ENCODE peak calls at places on chromosomes 13 and 19, in ten cellular contexts. V, J, F, A, I, N, Q, S, Y and Z are unnamed samples.

GRCh38 chr19:13953021-13953531 is 767 bp downstream of the DCAF15 start:
- DNase-seq in V (peak; percentile 52), J (no peak), F (peak; percentile 45), A (no peak), I (peak; percentile 63), N (peak; percentile 75), Q (no peak), S (peak; percentile 36), Y (no peak), Z (peak; percentile 27)

GRCh38 chr13:41457589-41458186 is 338 bp downstream of the RGCC start:
- DNase-seq in V (no peak), J (no peak), F (no peak), A (no peak), I (no peak), N (peak; percentile 60), Q (peak; percentile 3), S (no peak), Y (peak; percentile 35), Z (peak; percentile 4)

GRCh38 chr13:109881961-109882558 is 95.7 kb upstream of the IRS2 start:
- DNase-seq in V (no peak), J (no peak), F (no peak), A (no peak), I (no peak), N (no peak), Q (no peak), S (no peak), Y (no peak), Z (no peak)

GRCh38 chr19:48873476-48874308 is 1.5 kb downstream of the PPP1R15A start:
- DNase-seq in V (no peak), J (no peak), F (peak; percentile 42), A (no peak), I (peak; percentile 0), N (no peak), Q (no peak), S (no peak), Y (no peak), Z (no peak)

GRCh38 chr19:21608571-21608970 is 103.2 kb downstream of the ZNF429 start:
- DNase-seq in V (no peak), J (no peak), F (no peak), A (no peak), I (no peak), N (no peak), Q (no peak), S (no peak), Y (no peak), Z (no peak)

GRCh38 chr13:51785592-51786424 is 18.2 kb downstream of the DHRS12 start:
- DNase-seq in V (peak; percentile 47), J (peak; percentile 57), F (peak; percentile 41), A (no peak), I (peak; percentile 68), N (no peak), Q (no peak), S (peak; percentile 51), Y (no peak), Z (no peak)

GRCh38 chr19:47099576-47100050 is 14.0 kb downstream of the ZC3H4 start:
- DNase-seq in V (no peak), J (no peak), F (no peak), A (no peak), I (peak; percentile 65), N (no peak), Q (peak; percentile 6), S (no peak), Y (no peak), Z (no peak)

GRCh38 chr13:91375119-91375729 is 23.2 kb upstream of the GPC5 start:
- DNase-seq in V (no peak), J (no peak), F (peak; percentile 49), A (no peak), I (no peak), N (no peak), Q (no peak), S (no peak), Y (no peak), Z (no peak)

GRCh38 chr13:73406454-73406853 is 347.6 kb downstream of the KLF5 start:
- DNase-seq in V (no peak), J (no peak), F (no peak), A (no peak), I (no peak), N (no peak), Q (no peak), S (no peak), Y (no peak), Z (no peak)

GRCh38 chr19:15072930-15073647 is 8.9 kb upstream of the OR1I1 start:
- DNase-seq in V (no peak), J (no peak), F (no peak), A (no peak), I (peak; percentile 7), N (no peak), Q (no peak), S (no peak), Y (no peak), Z (peak; percentile 54)

GRCh38 chr13:112903606-112904195 is 65.3 kb upstream of the MCF2L start:
- DNase-seq in V (no peak), J (no peak), F (no peak), A (no peak), I (no peak), N (no peak), Q (no peak), S (no peak), Y (no peak), Z (no peak)

GRCh38 chr19:48735031-48735615 is 5.3 kb downstream of the RASIP1 start:
- DNase-seq in V (peak; percentile 38), J (no peak), F (peak; percentile 50), A (no peak), I (peak; percentile 89), N (no peak), Q (peak; percentile 45), S (no peak), Y (no peak), Z (peak; percentile 79)

GRCh38 chr19:6556480-6556879 is 25.7 kb downstream of the TNFSF9 start:
- DNase-seq in V (peak; percentile 65), J (no peak), F (peak; percentile 20), A (no peak), I (no peak), N (no peak), Q (no peak), S (no peak), Y (no peak), Z (no peak)

GRCh38 chr13:110985570-110985969 is 70.7 kb upstream of the ANKRD10 start:
- DNase-seq in V (no peak), J (no peak), F (peak; percentile 20), A (no peak), I (no peak), N (no peak), Q (no peak), S (no peak), Y (no peak), Z (no peak)

GRCh38 chr13:39773833-39774232 is 118.4 kb downstream of the COG6 start:
- DNase-seq in V (peak; percentile 85), J (no peak), F (peak; percentile 74), A (no peak), I (no peak), N (no peak), Q (no peak), S (no peak), Y (no peak), Z (no peak)

GRCh38 chr19:50008532-50008931 is 16.6 kb downstream of the VRK3 start:
- DNase-seq in V (no peak), J (no peak), F (peak; percentile 23), A (no peak), I (peak; percentile 50), N (no peak), Q (peak; percentile 28), S (no peak), Y (no peak), Z (no peak)
- TF ChIP-seq CTCF in V (no peak), J (no peak), F (peak; percentile 49), A (no peak), I (peak; percentile 49), N (no peak), Q (peak; percentile 47), S (no peak), Y (no peak), Z (no peak)

DNA sequence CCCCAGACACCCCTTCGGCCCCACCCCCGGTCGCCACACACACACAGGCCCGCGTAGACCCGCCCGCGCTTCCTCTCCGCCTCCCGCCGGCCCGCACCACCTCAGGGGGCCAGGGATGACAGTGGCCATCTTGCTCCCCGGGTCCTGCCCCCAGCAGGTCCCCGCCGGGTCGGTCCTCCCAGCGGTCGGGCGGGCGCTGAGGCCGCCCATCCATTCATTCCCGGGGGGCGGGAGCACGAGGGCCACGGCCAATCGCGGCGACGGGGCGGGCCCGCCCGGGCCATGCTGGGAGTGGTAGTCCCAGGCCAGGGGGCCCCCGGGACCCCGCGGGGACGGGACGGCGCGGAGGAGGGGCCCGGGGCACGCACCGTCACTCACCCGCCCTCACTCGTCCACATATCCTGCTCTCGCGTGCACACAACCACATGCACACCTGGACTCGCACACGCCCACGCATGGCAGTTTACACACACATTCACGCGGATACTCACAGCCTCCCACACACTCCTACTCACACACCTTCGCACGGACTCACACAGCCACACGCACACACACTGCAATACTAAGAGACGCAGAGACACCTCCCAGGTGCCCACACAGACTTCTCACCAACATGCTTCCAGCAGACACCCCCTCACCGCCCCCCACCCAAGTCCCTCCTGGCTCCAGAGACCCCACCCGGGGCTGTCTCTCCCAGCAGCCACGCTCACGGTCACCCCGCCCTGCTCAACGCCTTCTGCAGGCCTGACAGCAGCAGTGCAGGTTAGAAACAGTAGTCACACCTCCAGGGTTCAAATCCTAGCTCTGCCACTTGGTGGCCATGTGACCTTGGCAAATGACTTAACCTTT is at the start of gene DPF1:
- DNase-seq in V (peak; percentile 69), J (no peak), F (peak; percentile 55), A (no peak), I (peak; percentile 93), N (no peak), Q (peak; percentile 84), S (peak; percentile 34), Y (no peak), Z (peak; percentile 93)
- TF ChIP-seq CTCF in V (no peak), J (no peak), F (peak; percentile 41), A (no peak), I (peak; percentile 33), N (no peak), Q (peak; percentile 54), S (no peak), Y (no peak), Z (peak; percentile 33)

GRCh38 chr13:100521912-100522490 is 66.6 kb downstream of the GGACT start:
- DNase-seq in V (no peak), J (no peak), F (no peak), A (no peak), I (no peak), N (no peak), Q (no peak), S (no peak), Y (no peak), Z (no peak)
- TF ChIP-seq CTCF in V (no peak), J (no peak), F (no peak), A (no peak), I (no peak), N (no peak), Q (no peak), S (no peak), Y (no peak), Z (no peak)

GRCh38 chr19:1131718-1132552 is 28.1 kb downstream of the GPX4 start:
- DNase-seq in V (peak; percentile 93), J (peak; percentile 84), F (peak; percentile 92), A (peak; percentile 92), I (peak; percentile 79), N (peak; percentile 96), Q (peak; percentile 42), S (peak; percentile 92), Y (peak; percentile 84), Z (peak; percentile 81)
- TF ChIP-seq CTCF in V (no peak), J (peak; percentile 43), F (peak; percentile 16), A (no peak), I (peak; percentile 17), N (no peak), Q (no peak), S (no peak), Y (no peak), Z (no peak)